ENCODE peak calls at places on chromosomes 6 and 20, in five cellular contexts. One of them, this sample, is unnamed.

GRCh38 chr6:56193846-56194245 is 53.5 kb downstream of the COL21A1 start:
- DNase-seq in sigmoid colon: no peak
- DNase-seq in T-helper 2 cell: no peak
- DNase-seq in EL: peak; percentile 32
- DNase-seq in retinal pigment epithelial cell: no peak
- DNase-seq in this sample: no peak

GRCh38 chr20:6434131-6434530 is 311.3 kb upstream of the FERMT1 start:
- DNase-seq in sigmoid colon: no peak
- DNase-seq in EL: no peak
- DNase-seq in retinal pigment epithelial cell: no peak
- DNase-seq in T-helper 2 cell: no peak
- DNase-seq in this sample: no peak

GRCh38 chr6:108632441-108632840 is 71.7 kb downstream of the FOXO3 start:
- DNase-seq in EL: no peak
- DNase-seq in retinal pigment epithelial cell: no peak
- DNase-seq in sigmoid colon: no peak
- DNase-seq in T-helper 2 cell: no peak
- DNase-seq in this sample: no peak

GRCh38 chr6:22583230-22583629 is 13.9 kb downstream of the HDGFL1 start:
- DNase-seq in T-helper 2 cell: no peak
- DNase-seq in retinal pigment epithelial cell: no peak
- DNase-seq in EL: no peak
- DNase-seq in sigmoid colon: no peak
- DNase-seq in this sample: no peak

GRCh38 chr6:158358450-158359077 is 46.3 kb downstream of the TULP4 start:
- DNase-seq in EL: no peak
- DNase-seq in sigmoid colon: no peak
- DNase-seq in retinal pigment epithelial cell: peak; percentile 46
- DNase-seq in T-helper 2 cell: no peak
- DNase-seq in this sample: no peak

GRCh38 chr20:46872315-46873211 is 22.1 kb upstream of the EYA2 start:
- DNase-seq in retinal pigment epithelial cell: no peak
- DNase-seq in EL: peak; percentile 10
- DNase-seq in sigmoid colon: no peak
- DNase-seq in T-helper 2 cell: no peak
- DNase-seq in this sample: peak; percentile 7

GRCh38 chr6:11381801-11382513 is 149.5 kb upstream of the NEDD9 start:
- DNase-seq in retinal pigment epithelial cell: no peak
- DNase-seq in sigmoid colon: no peak
- DNase-seq in EL: no peak
- DNase-seq in T-helper 2 cell: peak; percentile 16
- DNase-seq in this sample: peak; percentile 83

GRCh38 chr6:7249946-7250643 is 62.9 kb downstream of the SSR1 start:
- DNase-seq in T-helper 2 cell: no peak
- DNase-seq in sigmoid colon: no peak
- DNase-seq in retinal pigment epithelial cell: no peak
- DNase-seq in EL: peak; percentile 64
- DNase-seq in this sample: peak; percentile 44

GRCh38 chr6:48664850-48665249 is 553.9 kb upstream of the PTCHD4 start:
- DNase-seq in EL: peak; percentile 80
- DNase-seq in retinal pigment epithelial cell: no peak
- DNase-seq in sigmoid colon: no peak
- DNase-seq in T-helper 2 cell: no peak
- DNase-seq in this sample: no peak

GRCh38 chr6:170516783-170517616 is 36.1 kb downstream of the PSMB1 start:
- DNase-seq in retinal pigment epithelial cell: no peak
- DNase-seq in T-helper 2 cell: no peak
- DNase-seq in EL: peak; percentile 78
- DNase-seq in sigmoid colon: no peak
- DNase-seq in this sample: peak; percentile 74

GRCh38 chr6:11712760-11713159 is 65.8 kb downstream of the ADTRP start:
- DNase-seq in EL: no peak
- DNase-seq in sigmoid colon: peak; percentile 80
- DNase-seq in T-helper 2 cell: no peak
- DNase-seq in retinal pigment epithelial cell: no peak
- DNase-seq in this sample: no peak

GRCh38 chr6:124961784-124962611 is at the start of gene RNF217:
- DNase-seq in sigmoid colon: peak; percentile 90
- DNase-seq in EL: peak; percentile 62
- DNase-seq in retinal pigment epithelial cell: no peak
- DNase-seq in T-helper 2 cell: no peak
- DNase-seq in this sample: no peak

GRCh38 chr20:35021063-35021462 is 65.4 kb downstream of the MYH7B start:
- DNase-seq in sigmoid colon: no peak
- DNase-seq in T-helper 2 cell: no peak
- DNase-seq in EL: no peak
- DNase-seq in retinal pigment epithelial cell: no peak
- DNase-seq in this sample: no peak

GRCh38 chr6:81962198-81962597 is 209.7 kb upstream of the TENT5A start:
- DNase-seq in T-helper 2 cell: no peak
- DNase-seq in retinal pigment epithelial cell: no peak
- DNase-seq in sigmoid colon: no peak
- DNase-seq in EL: no peak
- DNase-seq in this sample: no peak

GRCh38 chr6:166629628-166630027 is 2.6 kb upstream of the RPS6KA2 start:
- DNase-seq in sigmoid colon: no peak
- DNase-seq in retinal pigment epithelial cell: no peak
- DNase-seq in EL: peak; percentile 45
- DNase-seq in T-helper 2 cell: no peak
- DNase-seq in this sample: no peak

GRCh38 chr6:157099912-157100593 is 223.3 kb downstream of the TMEM242 start:
- DNase-seq in T-helper 2 cell: no peak
- DNase-seq in sigmoid colon: no peak
- DNase-seq in EL: no peak
- DNase-seq in retinal pigment epithelial cell: no peak
- DNase-seq in this sample: no peak

GRCh38 chr6:55869731-55870130 is 5.7 kb downstream of the BMP5 start:
- DNase-seq in EL: no peak
- DNase-seq in sigmoid colon: no peak
- DNase-seq in T-helper 2 cell: no peak
- DNase-seq in retinal pigment epithelial cell: no peak
- DNase-seq in this sample: no peak

GRCh38 chr6:44446626-44447297 is 59.3 kb downstream of the CDC5L start:
- DNase-seq in sigmoid colon: no peak
- DNase-seq in retinal pigment epithelial cell: no peak
- DNase-seq in EL: peak; percentile 78
- DNase-seq in T-helper 2 cell: no peak
- DNase-seq in this sample: no peak

GRCh38 chr20:872855-873520 is 39.5 kb downstream of the FAM110A start:
- DNase-seq in T-helper 2 cell: no peak
- DNase-seq in sigmoid colon: no peak
- DNase-seq in EL: no peak
- DNase-seq in retinal pigment epithelial cell: no peak
- DNase-seq in this sample: no peak

GRCh38 chr6:89081129-89081422 is 525 bp downstream of the PNRC1 start:
- DNase-seq in EL: no peak
- DNase-seq in T-helper 2 cell: no peak
- DNase-seq in retinal pigment epithelial cell: no peak
- DNase-seq in sigmoid colon: no peak
- DNase-seq in this sample: no peak

GRCh38 chr6:84074988-84075781 is 41.6 kb downstream of the MRAP2 start:
- DNase-seq in T-helper 2 cell: no peak
- DNase-seq in sigmoid colon: no peak
- DNase-seq in retinal pigment epithelial cell: peak; percentile 91
- DNase-seq in EL: peak; percentile 51
- DNase-seq in this sample: no peak

GRCh38 chr6:2099870-2100269 is 145.5 kb downstream of the GMDS start:
- DNase-seq in retinal pigment epithelial cell: no peak
- DNase-seq in EL: no peak
- DNase-seq in sigmoid colon: no peak
- DNase-seq in T-helper 2 cell: no peak
- DNase-seq in this sample: no peak

GRCh38 chr20:37932074-37932473 is 29.1 kb downstream of the VSTM2L start:
- DNase-seq in T-helper 2 cell: no peak
- DNase-seq in EL: no peak
- DNase-seq in sigmoid colon: no peak
- DNase-seq in retinal pigment epithelial cell: no peak
- DNase-seq in this sample: no peak

This sample was measured in OCI-LY7.